ENCODE peak calls at places on chromosome 11, in four cellular contexts. One of them, this sample, is unnamed.

GRCh38 chr11:69945157-69945556 is 125.9 kb upstream of the FGF3 start:
- DNase-seq in HS-27A: no peak
- DNase-seq in activated T-cell treated with anti-CD3 and anti-CD28 coated beads, Interleukin-2, amount 50 U/mL, for 4 hours: no peak
- DNase-seq in cardiac fibroblast: no peak
- DNase-seq in this sample: no peak

GRCh38 chr11:119486691-119487259 is 63.8 kb upstream of the THY1 start:
- DNase-seq in HS-27A: no peak
- DNase-seq in cardiac fibroblast: no peak
- DNase-seq in activated T-cell treated with anti-CD3 and anti-CD28 coated beads, Interleukin-2, amount 50 U/mL, for 4 hours: no peak
- DNase-seq in this sample: no peak

GRCh38 chr11:106399075-106399500 is 321.6 kb downstream of the AASDHPPT start:
- DNase-seq in cardiac fibroblast: peak
- DNase-seq in activated T-cell treated with anti-CD3 and anti-CD28 coated beads, Interleukin-2, amount 50 U/mL, for 4 hours: no peak
- DNase-seq in HS-27A: peak
- DNase-seq in this sample: peak

GRCh38 chr11:69335461-69336386 is 41.8 kb downstream of the MYEOV start:
- DNase-seq in HS-27A: no peak
- DNase-seq in activated T-cell treated with anti-CD3 and anti-CD28 coated beads, Interleukin-2, amount 50 U/mL, for 4 hours: no peak
- DNase-seq in cardiac fibroblast: no peak
- DNase-seq in this sample: no peak

GRCh38 chr11:107683807-107684206 is 28.0 kb downstream of the SLN start:
- DNase-seq in HS-27A: no peak
- DNase-seq in cardiac fibroblast: no peak
- DNase-seq in activated T-cell treated with anti-CD3 and anti-CD28 coated beads, Interleukin-2, amount 50 U/mL, for 4 hours: no peak
- DNase-seq in this sample: no peak

GRCh38 chr11:62573006-62573591 is 592 bp downstream of the EEF1G start:
- DNase-seq in cardiac fibroblast: no peak
- DNase-seq in activated T-cell treated with anti-CD3 and anti-CD28 coated beads, Interleukin-2, amount 50 U/mL, for 4 hours: no peak
- DNase-seq in HS-27A: no peak
- DNase-seq in this sample: no peak

GRCh38 chr11:64661622-64662021 is 61.4 kb downstream of the NRXN2 start:
- DNase-seq in activated T-cell treated with anti-CD3 and anti-CD28 coated beads, Interleukin-2, amount 50 U/mL, for 4 hours: no peak
- DNase-seq in cardiac fibroblast: no peak
- DNase-seq in HS-27A: no peak
- DNase-seq in this sample: no peak

GRCh38 chr11:69233761-69234136 is 60.2 kb upstream of the MYEOV start:
- DNase-seq in activated T-cell treated with anti-CD3 and anti-CD28 coated beads, Interleukin-2, amount 50 U/mL, for 4 hours: no peak
- DNase-seq in HS-27A: no peak
- DNase-seq in cardiac fibroblast: no peak
- DNase-seq in this sample: no peak

GRCh38 chr11:65571940-65572339 is 398 bp upstream of the FAM89B start:
- DNase-seq in HS-27A: no peak
- DNase-seq in cardiac fibroblast: peak
- DNase-seq in activated T-cell treated with anti-CD3 and anti-CD28 coated beads, Interleukin-2, amount 50 U/mL, for 4 hours: no peak
- DNase-seq in this sample: no peak

GRCh38 chr11:134675983-134676382 is 263.9 kb upstream of the B3GAT1 start:
- DNase-seq in HS-27A: no peak
- DNase-seq in activated T-cell treated with anti-CD3 and anti-CD28 coated beads, Interleukin-2, amount 50 U/mL, for 4 hours: no peak
- DNase-seq in cardiac fibroblast: no peak
- DNase-seq in this sample: no peak

GRCh38 chr11:63610604-63611394 is 3.4 kb downstream of the PLAAT3 start:
- DNase-seq in cardiac fibroblast: peak
- DNase-seq in activated T-cell treated with anti-CD3 and anti-CD28 coated beads, Interleukin-2, amount 50 U/mL, for 4 hours: no peak
- DNase-seq in HS-27A: no peak
- DNase-seq in this sample: no peak

GRCh38 chr11:97895572-97895971 is 1125.2 kb upstream of the CNTN5 start:
- DNase-seq in cardiac fibroblast: no peak
- DNase-seq in activated T-cell treated with anti-CD3 and anti-CD28 coated beads, Interleukin-2, amount 50 U/mL, for 4 hours: no peak
- DNase-seq in HS-27A: no peak
- DNase-seq in this sample: no peak

GRCh38 chr11:95279921-95280861 is 49.2 kb upstream of the SESN3 start:
- DNase-seq in cardiac fibroblast: peak
- DNase-seq in activated T-cell treated with anti-CD3 and anti-CD28 coated beads, Interleukin-2, amount 50 U/mL, for 4 hours: no peak
- DNase-seq in HS-27A: no peak
- DNase-seq in this sample: no peak

GRCh38 chr11:123594188-123594901 is 60.1 kb downstream of the SCN3B start:
- DNase-seq in activated T-cell treated with anti-CD3 and anti-CD28 coated beads, Interleukin-2, amount 50 U/mL, for 4 hours: no peak
- DNase-seq in cardiac fibroblast: peak
- DNase-seq in HS-27A: no peak
- DNase-seq in this sample: peak

GRCh38 chr11:118343981-118344521 is at the start of gene CD3G:
- DNase-seq in activated T-cell treated with anti-CD3 and anti-CD28 coated beads, Interleukin-2, amount 50 U/mL, for 4 hours: peak
- DNase-seq in HS-27A: no peak
- DNase-seq in cardiac fibroblast: no peak
- DNase-seq in this sample: no peak

GRCh38 chr11:2461253-2462091 is 16.7 kb downstream of the KCNQ1 start:
- DNase-seq in activated T-cell treated with anti-CD3 and anti-CD28 coated beads, Interleukin-2, amount 50 U/mL, for 4 hours: no peak
- DNase-seq in HS-27A: no peak
- DNase-seq in cardiac fibroblast: no peak
- DNase-seq in this sample: no peak

GRCh38 chr11:35380603-35381002 is 38.8 kb downstream of the SLC1A2 start:
- DNase-seq in activated T-cell treated with anti-CD3 and anti-CD28 coated beads, Interleukin-2, amount 50 U/mL, for 4 hours: no peak
- DNase-seq in HS-27A: no peak
- DNase-seq in cardiac fibroblast: no peak
- DNase-seq in this sample: no peak

GRCh38 chr11:8257003-8257664 is 6.5 kb downstream of the LMO1 start:
- DNase-seq in HS-27A: no peak
- DNase-seq in cardiac fibroblast: no peak
- DNase-seq in activated T-cell treated with anti-CD3 and anti-CD28 coated beads, Interleukin-2, amount 50 U/mL, for 4 hours: peak
- DNase-seq in this sample: no peak

GRCh38 chr11:64918056-64918455 is 1.0 kb upstream of the ATG2A start:
- DNase-seq in activated T-cell treated with anti-CD3 and anti-CD28 coated beads, Interleukin-2, amount 50 U/mL, for 4 hours: no peak
- DNase-seq in cardiac fibroblast: peak
- DNase-seq in HS-27A: no peak
- DNase-seq in this sample: peak

GRCh38 chr11:66386171-66387069 is 14.9 kb upstream of the SLC29A2 start:
- DNase-seq in activated T-cell treated with anti-CD3 and anti-CD28 coated beads, Interleukin-2, amount 50 U/mL, for 4 hours: peak
- DNase-seq in cardiac fibroblast: peak
- DNase-seq in HS-27A: peak
- DNase-seq in this sample: peak

GRCh38 chr11:114058871-114059277 is 637 bp upstream of the ZBTB16 start:
- DNase-seq in cardiac fibroblast: no peak
- DNase-seq in HS-27A: no peak
- DNase-seq in activated T-cell treated with anti-CD3 and anti-CD28 coated beads, Interleukin-2, amount 50 U/mL, for 4 hours: no peak
- DNase-seq in this sample: no peak

GRCh38 chr11:122108192-122108799 is 7.7 kb downstream of the BLID start:
- DNase-seq in cardiac fibroblast: peak
- DNase-seq in HS-27A: no peak
- DNase-seq in activated T-cell treated with anti-CD3 and anti-CD28 coated beads, Interleukin-2, amount 50 U/mL, for 4 hours: no peak
- DNase-seq in this sample: no peak

GRCh38 chr11:122202951-122203456 is 87.0 kb upstream of the BLID start:
- DNase-seq in cardiac fibroblast: peak
- DNase-seq in activated T-cell treated with anti-CD3 and anti-CD28 coated beads, Interleukin-2, amount 50 U/mL, for 4 hours: peak
- DNase-seq in HS-27A: no peak
- DNase-seq in this sample: peak

GRCh38 chr11:13207665-13208594 is 69.7 kb upstream of the BMAL1 start:
- DNase-seq in HS-27A: peak
- DNase-seq in cardiac fibroblast: peak
- DNase-seq in activated T-cell treated with anti-CD3 and anti-CD28 coated beads, Interleukin-2, amount 50 U/mL, for 4 hours: no peak
- DNase-seq in this sample: peak

GRCh38 chr11:30855383-30856006 is 269.3 kb upstream of the MPPED2 start:
- DNase-seq in HS-27A: no peak
- DNase-seq in cardiac fibroblast: peak
- DNase-seq in activated T-cell treated with anti-CD3 and anti-CD28 coated beads, Interleukin-2, amount 50 U/mL, for 4 hours: no peak
- DNase-seq in this sample: peak

GRCh38 chr11:86138958-86139357 is 70.1 kb upstream of the PICALM start:
- DNase-seq in activated T-cell treated with anti-CD3 and anti-CD28 coated beads, Interleukin-2, amount 50 U/mL, for 4 hours: no peak
- DNase-seq in HS-27A: no peak
- DNase-seq in cardiac fibroblast: no peak
- DNase-seq in this sample: no peak

This sample was measured in AG08395.